ENCODE peak calls at places on chromosomes 12 and 14, in nine cellular contexts. Q is H9, V is neural crest cell, J is adrenal gland, H is AG09309, W is epithelial cell of esophagus, Y is HFF-Myc, T is foreskin fibroblast, S is heart left ventricle. O is an unnamed sample.

GRCh38 chr12:68896881-68897540 is 36.0 kb downstream of the CPM start:
- DNase-seq in W (peak; percentile 69), J (no peak), S (no peak), Y (no peak), V (no peak), H (no peak), T (no peak), Q (no peak), O (no peak)

GRCh38 chr12:38370311-38370710 is 53.7 kb downstream of the ALG10B start:
- DNase-seq in V (no peak), Y (no peak), H (no peak), Q (no peak), T (no peak), J (no peak), S (no peak), W (no peak), O (no peak)

GRCh38 chr12:5438671-5439200 is 6.8 kb downstream of the NTF3 start:
- DNase-seq in S (no peak), W (no peak), Q (no peak), Y (no peak), H (no peak), V (no peak), T (no peak), J (no peak), O (no peak)

GRCh38 chr14:24067133-24068082 is 4.0 kb upstream of the CPNE6 start:
- DNase-seq in Y (no peak), H (no peak), Q (no peak), V (no peak), W (no peak), T (no peak), S (no peak), J (no peak), O (peak; percentile 56)

GRCh38 chr14:85566603-85567002 is 36.7 kb downstream of the FLRT2 start:
- DNase-seq in V (no peak), W (peak; percentile 81), Q (no peak), H (peak; percentile 46), T (peak; percentile 79), Y (peak; percentile 44), S (no peak), J (no peak), O (no peak)

GRCh38 chr12:109927622-109928021 is 27.5 kb downstream of the TCHP start:
- DNase-seq in S (no peak), Y (no peak), T (peak; percentile 62), V (peak; percentile 40), Q (peak; percentile 71), H (no peak), J (no peak), W (peak; percentile 60), O (peak; percentile 44)

GRCh38 chr14:89435527-89436273 is 18.7 kb upstream of the FOXN3 start:
- DNase-seq in V (no peak), T (no peak), H (no peak), J (no peak), Q (no peak), W (no peak), S (no peak), Y (no peak), O (no peak)

GRCh38 chr14:104111301-104112112 is 26.0 kb downstream of the ASPG start:
- DNase-seq in J (peak; percentile 4), V (no peak), S (no peak), Y (no peak), T (no peak), Q (no peak), H (no peak), W (no peak), O (peak; percentile 82)

GRCh38 chr12:101230547-101230946 is 20.5 kb upstream of the SLC5A8 start:
- DNase-seq in V (no peak), Q (no peak), T (peak; percentile 82), J (peak; percentile 23), Y (no peak), H (peak; percentile 75), S (no peak), W (peak; percentile 90), O (no peak)

GRCh38 chr12:65196762-65197567 is 27.6 kb downstream of the LEMD3 start:
- DNase-seq in V (no peak), Q (no peak), Y (no peak), J (no peak), S (no peak), H (no peak), W (no peak), T (no peak), O (no peak)

GRCh38 chr12:89494411-89495231 is 30.0 kb downstream of the GALNT4 start:
- DNase-seq in T (peak; percentile 49), W (peak; percentile 56), S (no peak), J (no peak), H (no peak), Y (no peak), Q (no peak), V (no peak), O (no peak)

GRCh38 chr12:121090576-121091125 is 42.0 kb upstream of the P2RX7 start:
- DNase-seq in Q (no peak), J (no peak), T (no peak), Y (no peak), H (no peak), S (no peak), V (no peak), W (no peak), O (no peak)

GRCh38 chr12:65510584-65511050 is 232.1 kb downstream of the MSRB3 start:
- DNase-seq in W (no peak), H (no peak), J (peak; percentile 18), Y (no peak), V (peak; percentile 61), S (peak; percentile 38), T (no peak), Q (peak; percentile 77), O (no peak)

GRCh38 chr14:49553892-49554291 is 32.3 kb downstream of the RPS29 start:
- DNase-seq in H (no peak), Q (peak; percentile 34), Y (no peak), T (no peak), V (no peak), W (no peak), S (no peak), J (no peak), O (no peak)

GRCh38 chr12:130051900-130052299 is 110.4 kb upstream of the FZD10 start:
- DNase-seq in S (no peak), T (no peak), J (no peak), V (no peak), H (no peak), Q (no peak), W (no peak), Y (no peak), O (no peak)

GRCh38 chr12:12198124-12198523 is 68.7 kb downstream of the LRP6 start:
- DNase-seq in Q (no peak), W (no peak), S (no peak), H (no peak), J (no peak), Y (no peak), V (no peak), T (no peak), O (no peak)

DNA sequence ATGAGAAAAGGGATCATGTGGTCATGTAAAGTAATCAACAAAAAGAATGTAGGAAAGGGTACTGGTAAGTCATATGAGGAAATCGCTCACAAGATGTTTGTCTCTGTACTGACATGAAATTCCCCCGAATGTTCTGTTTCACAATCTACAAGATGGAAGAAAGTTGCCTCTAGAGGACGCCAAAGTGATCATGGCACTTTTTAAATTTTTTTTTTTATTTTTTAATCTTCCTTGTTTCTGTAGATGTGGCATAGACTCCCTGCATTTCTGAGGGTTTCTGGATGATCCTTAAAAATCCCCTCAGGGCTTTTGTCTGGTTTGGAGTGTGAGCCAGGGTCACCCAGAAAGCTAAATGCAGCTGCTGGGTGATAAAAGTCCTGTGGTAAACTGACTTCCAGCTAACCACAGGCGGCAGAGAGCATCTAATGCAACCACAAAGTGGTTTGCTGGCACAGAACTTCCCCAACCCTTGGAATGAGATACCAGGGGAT is 393.6 kb downstream of the CCDC91 start:
- DNase-seq in H (peak; percentile 95), T (peak; percentile 91), Q (no peak), W (peak; percentile 52), Y (peak; percentile 89), J (no peak), V (no peak), S (no peak), O (no peak)
- TF ChIP-seq CTCF in H (peak; percentile 64), T (peak; percentile 51), Q (peak; percentile 67), W (no peak), Y (peak; percentile 58), J (no peak), V (no peak), S (no peak), O (peak; percentile 52)

DNA sequence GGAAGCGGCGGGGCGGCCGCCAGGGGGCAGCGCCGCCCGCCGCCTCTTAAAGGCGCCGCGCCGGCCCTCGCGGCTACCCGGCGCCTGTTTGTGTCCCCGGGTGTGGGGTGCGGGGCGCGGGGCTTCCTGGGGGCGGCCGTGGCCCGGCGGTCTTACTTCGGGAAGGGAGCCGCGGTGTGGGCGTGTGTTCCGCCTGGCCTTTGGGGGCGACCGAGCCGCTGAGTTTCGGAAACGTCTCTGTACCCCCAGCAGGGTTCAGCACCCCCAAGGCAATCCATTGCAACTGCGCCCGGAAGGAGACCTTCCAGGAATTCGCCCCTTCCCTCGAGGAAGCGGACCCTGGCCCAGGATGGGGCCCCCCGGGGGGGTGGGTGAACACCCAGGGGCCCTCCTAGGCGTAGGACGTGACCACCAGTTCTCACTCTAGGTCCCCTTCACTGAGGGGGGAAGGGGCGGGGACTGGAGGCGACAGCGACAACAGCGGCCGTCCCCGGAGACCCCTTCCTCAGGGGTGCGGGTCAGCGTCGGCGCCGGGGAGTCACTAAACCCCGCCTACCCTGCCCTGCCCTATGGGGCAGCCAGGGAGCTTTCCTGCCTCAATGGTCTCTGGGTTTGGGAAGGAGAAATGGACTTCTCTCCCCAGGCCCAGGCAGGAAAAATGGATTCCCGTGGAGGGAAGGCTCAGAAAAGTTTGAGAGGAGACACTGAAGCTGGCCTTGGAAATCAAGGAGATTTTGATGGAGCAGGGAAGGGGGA is at the start of gene ITPK1:
- DNase-seq in V (peak; percentile 52), Y (no peak), S (peak; percentile 63), Q (peak; percentile 69), W (peak; percentile 61), H (no peak), T (peak; percentile 78), J (peak; percentile 32), O (no peak)
- TF ChIP-seq CTCF in V (peak; percentile 58), Y (no peak), S (peak; percentile 40), Q (peak; percentile 44), W (no peak), H (no peak), T (no peak), J (peak; percentile 30), O (peak; percentile 72)

GRCh38 chr12:27119797-27120196 is 37.4 kb upstream of the C12orf71 start:
- DNase-seq in H (no peak), W (no peak), S (no peak), J (no peak), T (no peak), V (no peak), Q (peak; percentile 58), Y (no peak), O (no peak)

GRCh38 chr12:27123642-27124041 is 41.3 kb upstream of the C12orf71 start:
- DNase-seq in Q (no peak), H (no peak), Y (no peak), V (no peak), S (no peak), W (peak; percentile 63), J (no peak), T (peak; percentile 38), O (no peak)
- TF ChIP-seq CTCF in Q (peak; percentile 51), H (no peak), Y (no peak), V (peak; percentile 56), S (peak; percentile 24), W (peak; percentile 36), J (peak; percentile 41), T (no peak), O (peak; percentile 58)

DNA sequence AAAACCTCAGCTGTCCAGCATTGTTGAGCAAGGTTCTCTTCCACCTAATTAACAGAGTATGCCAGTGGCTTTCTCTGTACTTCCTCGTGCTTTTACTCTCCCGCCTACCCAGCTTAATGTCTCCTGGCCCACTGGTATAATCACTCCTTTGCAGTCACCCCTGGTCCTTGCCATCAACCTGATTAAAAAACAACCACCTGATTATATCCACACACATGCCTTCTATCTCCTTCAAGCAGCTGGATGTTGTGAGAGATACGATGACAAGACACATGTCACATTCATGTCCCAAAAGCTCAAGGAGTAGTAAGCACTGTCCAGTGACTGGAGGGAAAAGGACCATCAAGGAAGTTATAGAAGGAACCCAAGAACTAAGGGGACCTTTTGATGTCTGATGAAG is 241.3 kb upstream of the GRIP1 start:
- DNase-seq in S (no peak), J (no peak), W (no peak), Y (no peak), T (no peak), Q (no peak), V (no peak), H (no peak), O (no peak)
- TF ChIP-seq CTCF in S (no peak), J (no peak), W (no peak), Y (no peak), T (no peak), Q (no peak), V (no peak), H (no peak), O (no peak)

O was measured in chondrocyte.